ENCODE peak calls at places on chromosomes 16 and 17, in ten cellular contexts. J is endothelial cell of umbilical vein, M is transverse colon, A is sigmoid colon, G is upper lobe of left lung, W is GM23338, R is HL-60, F is stomach, N is prostate gland, L is H1. T is an unnamed sample.

GRCh38 chr16:68644715-68645493 is at the start of gene CDH3:
- DNase-seq in J (no peak), M (peak; percentile 65), A (no peak), G (peak; percentile 77), W (peak; percentile 95), R (peak; percentile 6), F (peak; percentile 63), N (peak; percentile 84), L (peak; percentile 93), T (no peak)

GRCh38 chr17:79186406-79186805 is 111.8 kb downstream of the ENGASE start:
- DNase-seq in J (no peak), M (no peak), A (no peak), G (no peak), W (no peak), R (no peak), F (no peak), N (no peak), L (no peak), T (no peak)

GRCh38 chr16:58628845-58629680 is 563 bp downstream of the CNOT1 start:
- DNase-seq in J (peak; percentile 49), M (peak; percentile 77), A (peak; percentile 78), G (peak; percentile 86), W (peak; percentile 50), R (peak; percentile 45), F (peak; percentile 64), N (peak; percentile 54), L (peak; percentile 49), T (peak; percentile 93)

GRCh38 chr17:45574376-45574775 is 83.9 kb upstream of the PLEKHM1 start:
- DNase-seq in J (no peak), M (no peak), A (no peak), G (no peak), W (no peak), R (no peak), F (no peak), N (no peak), L (no peak), T (no peak)

GRCh38 chr17:17515921-17516295 is 19.7 kb upstream of the RASD1 start:
- DNase-seq in J (no peak), M (no peak), A (no peak), G (no peak), W (no peak), R (no peak), F (no peak), N (no peak), L (no peak), T (no peak)

GRCh38 chr17:68097161-68097805 is 61.7 kb downstream of the KPNA2 start:
- DNase-seq in J (no peak), M (no peak), A (no peak), G (no peak), W (no peak), R (no peak), F (no peak), N (no peak), L (no peak), T (no peak)

GRCh38 chr17:44187131-44187899 is 543 bp downstream of the TMUB2 start:
- DNase-seq in J (peak; percentile 34), M (no peak), A (no peak), G (no peak), W (peak; percentile 74), R (no peak), F (no peak), N (no peak), L (peak; percentile 63), T (no peak)

GRCh38 chr16:26019885-26020284 is 328.1 kb downstream of the HS3ST4 start:
- DNase-seq in J (no peak), M (no peak), A (no peak), G (no peak), W (no peak), R (no peak), F (no peak), N (no peak), L (no peak), T (no peak)

GRCh38 chr16:19348578-19349315 is 63.2 kb downstream of the CLEC19A start:
- DNase-seq in J (no peak), M (no peak), A (no peak), G (no peak), W (peak; percentile 70), R (no peak), F (peak; percentile 35), N (no peak), L (peak; percentile 66), T (no peak)

DNA sequence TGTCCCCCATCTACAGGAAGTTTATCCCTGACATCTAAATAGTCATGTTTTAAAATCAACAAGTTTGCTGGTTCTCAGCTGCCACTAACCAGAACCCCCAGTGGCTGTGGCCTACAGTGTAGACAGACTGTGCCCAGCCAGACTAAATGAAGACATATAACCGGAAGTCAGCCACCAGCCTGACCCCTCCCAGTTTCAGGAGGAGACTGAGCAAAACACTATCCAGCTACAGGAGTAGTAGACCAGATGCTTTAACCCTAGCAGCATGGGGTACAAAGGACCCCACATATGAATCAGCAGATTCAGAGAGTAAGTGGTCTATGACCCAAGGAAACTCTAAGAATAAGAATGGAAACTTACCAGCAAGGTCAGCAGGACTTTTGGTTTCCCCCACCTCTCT is 83.4 kb downstream of the HIC1 start:
- DNase-seq in J (no peak), M (peak; percentile 45), A (no peak), G (peak; percentile 43), W (no peak), R (no peak), F (no peak), N (no peak), L (no peak), T (no peak)
- TF ChIP-seq POLR2AphosphoS5 in J (no peak), M (no peak), A (no peak), G (no peak), W (no peak), R (no peak), F (no peak), N (no peak), L (no peak), T (no peak)

GRCh38 chr17:21213005-21213404 is 956 bp downstream of the TMEM11 start:
- DNase-seq in J (peak; percentile 10), M (no peak), A (no peak), G (no peak), W (no peak), R (no peak), F (no peak), N (no peak), L (no peak), T (no peak)

GRCh38 chr17:21211825-21212479 is 2.0 kb downstream of the TMEM11 start:
- DNase-seq in J (no peak), M (peak; percentile 59), A (no peak), G (peak; percentile 44), W (no peak), R (no peak), F (no peak), N (no peak), L (no peak), T (no peak)

GRCh38 chr17:21208352-21208751 is 5.6 kb downstream of the TMEM11 start:
- DNase-seq in J (no peak), M (no peak), A (no peak), G (no peak), W (no peak), R (no peak), F (peak; percentile 44), N (peak; percentile 39), L (no peak), T (no peak)

GRCh38 chr17:21210411-21211076 is 3.4 kb downstream of the TMEM11 start:
- DNase-seq in J (no peak), M (peak; percentile 40), A (no peak), G (peak; percentile 28), W (no peak), R (no peak), F (no peak), N (no peak), L (no peak), T (no peak)

GRCh38 chr17:21209511-21210175 is 4.3 kb downstream of the TMEM11 start:
- DNase-seq in J (no peak), M (peak; percentile 77), A (no peak), G (peak; percentile 84), W (no peak), R (no peak), F (peak; percentile 80), N (peak; percentile 88), L (no peak), T (no peak)
- TF ChIP-seq POLR2AphosphoS5 in J (no peak), M (no peak), A (no peak), G (peak; percentile 43), W (no peak), R (no peak), F (no peak), N (peak; percentile 91), L (no peak), T (no peak)

DNA sequence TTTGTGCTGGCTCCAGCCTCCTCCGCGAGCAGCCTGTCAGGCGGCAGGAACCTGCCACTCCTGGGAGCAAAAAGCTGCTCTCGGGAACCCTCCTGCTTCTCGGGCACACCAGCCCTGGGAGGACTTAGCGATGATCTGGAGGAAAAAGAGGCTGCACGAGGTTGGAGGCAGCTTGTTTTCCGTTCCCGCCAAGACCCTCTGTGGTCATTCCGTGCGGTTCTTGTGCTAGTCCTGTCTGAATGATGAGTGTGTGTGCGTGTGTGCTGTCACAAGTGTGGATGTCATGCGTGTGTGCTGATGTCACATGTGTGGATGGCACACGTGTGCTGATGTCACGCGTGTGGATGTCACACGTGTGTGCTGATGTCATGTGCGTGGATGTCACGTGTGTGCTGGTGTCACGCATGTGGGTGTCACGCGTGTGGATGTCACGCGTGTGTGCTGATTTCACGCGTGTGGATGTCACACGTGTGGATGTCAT is 150.0 kb downstream of the NPIPB11 start:
- DNase-seq in J (no peak), M (no peak), A (peak; percentile 47), G (no peak), W (peak; percentile 37), R (no peak), F (no peak), N (no peak), L (no peak), T (peak; percentile 40)
- TF ChIP-seq POLR2AphosphoS5 in J (no peak), M (no peak), A (peak; percentile 48), G (no peak), W (no peak), R (no peak), F (peak; percentile 21), N (no peak), L (no peak), T (no peak)

DNA sequence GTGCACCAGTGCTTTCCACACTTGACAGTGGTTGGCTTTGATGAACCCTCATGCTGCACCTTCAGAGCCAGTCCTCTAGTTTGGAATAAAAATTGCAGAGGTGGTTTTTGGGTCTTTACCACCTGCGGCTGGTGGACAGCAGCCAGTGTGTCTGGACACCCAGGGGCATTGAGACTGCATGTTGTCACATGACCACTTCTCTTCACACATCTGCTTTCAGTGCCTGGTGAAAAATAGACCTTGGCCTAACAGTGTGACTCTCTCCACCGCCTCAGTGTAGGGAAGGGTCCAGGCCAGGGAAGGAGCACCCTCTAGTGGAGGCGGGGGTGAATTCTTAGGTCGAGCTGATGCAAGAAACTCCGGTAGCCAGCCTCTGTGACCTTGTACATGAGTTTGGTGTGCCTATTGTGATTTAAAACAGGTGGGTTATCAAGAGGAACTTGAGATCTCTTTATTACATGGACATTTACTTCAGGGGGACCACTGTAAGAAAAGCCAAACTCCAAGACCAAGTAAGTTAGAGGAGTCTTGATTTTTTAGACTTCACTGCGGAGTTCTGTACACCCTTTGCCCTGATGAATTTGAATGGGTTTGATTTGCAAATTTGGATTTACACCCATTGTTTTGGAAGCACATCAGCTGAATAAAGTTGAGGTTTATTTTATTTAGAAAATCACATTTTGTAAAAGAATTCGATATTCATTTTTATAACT is 17.9 kb downstream of the GOSR2 start:
- DNase-seq in J (peak; percentile 78), M (peak; percentile 72), A (peak; percentile 80), G (peak; percentile 51), W (peak; percentile 91), R (peak; percentile 48), F (peak; percentile 79), N (peak; percentile 60), L (peak; percentile 89), T (no peak)
- TF ChIP-seq POLR2AphosphoS5 in J (no peak), M (no peak), A (no peak), G (no peak), W (no peak), R (no peak), F (no peak), N (no peak), L (no peak), T (no peak)